ENCODE peak calls at places on chromosomes 12 and 14, in eight cellular contexts. One of them, this sample, is unnamed.

GRCh38 chr12:67928621-67929369 is 60.5 kb upstream of the IFNG-AS1 start:
- DNase-seq in transverse colon: no peak
- DNase-seq in uterus: no peak
- DNase-seq in adrenal gland: no peak
- DNase-seq in A549: no peak
- DNase-seq in breast epithelium: no peak
- DNase-seq in ovary: no peak
- DNase-seq in HCT116: no peak
- DNase-seq in this sample: no peak

GRCh38 chr14:101854366-101854765 is 92.9 kb downstream of the PPP2R5C start:
- DNase-seq in ovary: no peak
- DNase-seq in adrenal gland: no peak
- DNase-seq in breast epithelium: no peak
- DNase-seq in transverse colon: peak
- DNase-seq in HCT116: no peak
- DNase-seq in uterus: no peak
- DNase-seq in A549: no peak
- DNase-seq in this sample: no peak

GRCh38 chr14:59265808-59266207 is 77.3 kb downstream of the DAAM1 start:
- DNase-seq in ovary: no peak
- DNase-seq in transverse colon: peak
- DNase-seq in A549: no peak
- DNase-seq in uterus: no peak
- DNase-seq in breast epithelium: no peak
- DNase-seq in adrenal gland: no peak
- DNase-seq in HCT116: no peak
- DNase-seq in this sample: no peak

GRCh38 chr14:89178802-89179201 is 238.2 kb downstream of the FOXN3 start:
- DNase-seq in uterus: no peak
- DNase-seq in breast epithelium: no peak
- DNase-seq in HCT116: no peak
- DNase-seq in transverse colon: no peak
- DNase-seq in A549: no peak
- DNase-seq in ovary: no peak
- DNase-seq in adrenal gland: no peak
- DNase-seq in this sample: no peak

GRCh38 chr12:104475269-104475668 is 18.5 kb downstream of the CHST11 start:
- DNase-seq in ovary: no peak
- DNase-seq in breast epithelium: no peak
- DNase-seq in uterus: no peak
- DNase-seq in A549: no peak
- DNase-seq in transverse colon: no peak
- DNase-seq in adrenal gland: no peak
- DNase-seq in HCT116: no peak
- DNase-seq in this sample: no peak

GRCh38 chr14:82313889-82314288 is 780.2 kb upstream of the SEL1L start:
- DNase-seq in transverse colon: no peak
- DNase-seq in HCT116: no peak
- DNase-seq in uterus: no peak
- DNase-seq in ovary: no peak
- DNase-seq in A549: no peak
- DNase-seq in adrenal gland: no peak
- DNase-seq in breast epithelium: no peak
- DNase-seq in this sample: no peak

GRCh38 chr14:100246809-100247428 is 8.0 kb downstream of the YY1 start:
- DNase-seq in breast epithelium: no peak
- DNase-seq in ovary: no peak
- DNase-seq in uterus: no peak
- DNase-seq in A549: peak
- DNase-seq in adrenal gland: no peak
- DNase-seq in transverse colon: no peak
- DNase-seq in HCT116: peak
- DNase-seq in this sample: peak

GRCh38 chr12:25376392-25376791 is 125.7 kb upstream of the KRAS start:
- DNase-seq in A549: no peak
- DNase-seq in adrenal gland: no peak
- DNase-seq in ovary: no peak
- DNase-seq in breast epithelium: no peak
- DNase-seq in uterus: no peak
- DNase-seq in transverse colon: no peak
- DNase-seq in HCT116: no peak
- DNase-seq in this sample: no peak

GRCh38 chr14:89078021-89078676 is 253.7 kb downstream of the TTC8 start:
- DNase-seq in A549: no peak
- DNase-seq in HCT116: no peak
- DNase-seq in ovary: no peak
- DNase-seq in adrenal gland: no peak
- DNase-seq in breast epithelium: no peak
- DNase-seq in uterus: no peak
- DNase-seq in transverse colon: no peak
- DNase-seq in this sample: no peak

GRCh38 chr12:27822076-27822712 is 42.2 kb upstream of the MANSC4 start:
- DNase-seq in transverse colon: no peak
- DNase-seq in breast epithelium: no peak
- DNase-seq in uterus: no peak
- DNase-seq in adrenal gland: no peak
- DNase-seq in A549: no peak
- DNase-seq in HCT116: peak
- DNase-seq in ovary: no peak
- DNase-seq in this sample: peak

GRCh38 chr14:56805992-56806737 is 4.1 kb downstream of the OTX2 start:
- DNase-seq in transverse colon: no peak
- DNase-seq in uterus: no peak
- DNase-seq in ovary: no peak
- DNase-seq in adrenal gland: no peak
- DNase-seq in breast epithelium: no peak
- DNase-seq in HCT116: no peak
- DNase-seq in A549: no peak
- DNase-seq in this sample: no peak

GRCh38 chr14:97706814-97707213 is 909.6 kb downstream of the VRK1 start:
- DNase-seq in A549: no peak
- DNase-seq in uterus: no peak
- DNase-seq in adrenal gland: no peak
- DNase-seq in transverse colon: no peak
- DNase-seq in ovary: no peak
- DNase-seq in breast epithelium: no peak
- DNase-seq in HCT116: no peak
- DNase-seq in this sample: no peak

GRCh38 chr12:52813885-52814709 is at the start of gene KRT4:
- DNase-seq in HCT116: no peak
- DNase-seq in breast epithelium: no peak
- DNase-seq in ovary: no peak
- DNase-seq in transverse colon: no peak
- DNase-seq in uterus: no peak
- DNase-seq in A549: no peak
- DNase-seq in adrenal gland: no peak
- DNase-seq in this sample: no peak

GRCh38 chr12:13940466-13940865 is 40.9 kb downstream of the GRIN2B start:
- DNase-seq in adrenal gland: no peak
- DNase-seq in HCT116: no peak
- DNase-seq in A549: no peak
- DNase-seq in transverse colon: no peak
- DNase-seq in ovary: no peak
- DNase-seq in breast epithelium: no peak
- DNase-seq in uterus: no peak
- DNase-seq in this sample: no peak

GRCh38 chr14:100644383-100644782 is 57.2 kb upstream of the BEGAIN start:
- DNase-seq in breast epithelium: no peak
- DNase-seq in ovary: no peak
- DNase-seq in A549: no peak
- DNase-seq in HCT116: no peak
- DNase-seq in uterus: no peak
- DNase-seq in adrenal gland: no peak
- DNase-seq in transverse colon: no peak
- DNase-seq in this sample: no peak

GRCh38 chr12:107490000-107490399 is 195.6 kb upstream of the PWP1 start:
- DNase-seq in uterus: no peak
- DNase-seq in A549: no peak
- DNase-seq in ovary: no peak
- DNase-seq in HCT116: no peak
- DNase-seq in transverse colon: no peak
- DNase-seq in breast epithelium: no peak
- DNase-seq in adrenal gland: no peak
- DNase-seq in this sample: no peak

GRCh38 chr12:118513554-118513953 is 137.2 kb downstream of the SUDS3 start:
- DNase-seq in HCT116: no peak
- DNase-seq in A549: no peak
- DNase-seq in breast epithelium: no peak
- DNase-seq in ovary: no peak
- DNase-seq in uterus: no peak
- DNase-seq in adrenal gland: no peak
- DNase-seq in transverse colon: no peak
- DNase-seq in this sample: no peak

GRCh38 chr12:56159482-56160105 is 1.4 kb downstream of the MYL6 start:
- DNase-seq in breast epithelium: no peak
- DNase-seq in adrenal gland: no peak
- DNase-seq in A549: no peak
- DNase-seq in uterus: no peak
- DNase-seq in HCT116: no peak
- DNase-seq in ovary: no peak
- DNase-seq in transverse colon: no peak
- DNase-seq in this sample: no peak
- TF ChIP-seq POLR2A in breast epithelium: no peak
- TF ChIP-seq POLR2A in adrenal gland: no peak
- TF ChIP-seq POLR2A in A549: no peak
- TF ChIP-seq POLR2A in uterus: no peak
- TF ChIP-seq POLR2A in HCT116: no peak
- TF ChIP-seq POLR2A in ovary: no peak
- TF ChIP-seq POLR2A in transverse colon: no peak
- TF ChIP-seq POLR2A in this sample: no peak

DNA sequence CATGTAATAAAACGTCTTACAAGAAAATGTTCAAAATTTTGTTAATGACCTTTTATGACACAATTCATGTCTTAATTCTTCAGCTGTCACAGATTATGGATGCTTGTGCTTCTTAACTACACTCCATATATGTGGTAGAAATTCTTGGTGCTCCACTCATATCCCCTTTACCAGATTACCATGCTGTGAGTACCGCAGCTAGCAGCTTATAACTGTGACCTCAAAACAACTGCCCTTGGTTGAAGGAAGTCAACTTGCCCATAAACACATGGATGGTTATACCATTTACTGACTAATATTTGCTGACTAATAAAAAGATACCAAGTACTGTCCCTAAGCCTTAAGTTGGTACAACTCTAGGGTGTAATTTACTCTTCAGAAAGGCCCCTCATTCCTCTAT is 152.5 kb downstream of the SLC6A15 start:
- DNase-seq in A549: no peak
- DNase-seq in HCT116: no peak
- DNase-seq in ovary: no peak
- DNase-seq in transverse colon: no peak
- DNase-seq in uterus: no peak
- DNase-seq in adrenal gland: no peak
- DNase-seq in breast epithelium: no peak
- DNase-seq in this sample: no peak
- TF ChIP-seq POLR2A in A549: no peak
- TF ChIP-seq POLR2A in HCT116: no peak
- TF ChIP-seq POLR2A in ovary: no peak
- TF ChIP-seq POLR2A in transverse colon: no peak
- TF ChIP-seq POLR2A in uterus: no peak
- TF ChIP-seq POLR2A in adrenal gland: no peak
- TF ChIP-seq POLR2A in breast epithelium: no peak
- TF ChIP-seq POLR2A in this sample: no peak

GRCh38 chr12:22046090-22046967 is at the start of gene CMAS:
- DNase-seq in HCT116: peak
- DNase-seq in uterus: peak
- DNase-seq in adrenal gland: peak
- DNase-seq in breast epithelium: peak
- DNase-seq in ovary: peak
- DNase-seq in transverse colon: peak
- DNase-seq in A549: peak
- DNase-seq in this sample: peak
- TF ChIP-seq POLR2A in HCT116: peak
- TF ChIP-seq POLR2A in uterus: peak
- TF ChIP-seq POLR2A in adrenal gland: peak
- TF ChIP-seq POLR2A in breast epithelium: peak
- TF ChIP-seq POLR2A in ovary: peak
- TF ChIP-seq POLR2A in transverse colon: peak
- TF ChIP-seq POLR2A in A549: peak
- TF ChIP-seq POLR2A in this sample: peak

DNA sequence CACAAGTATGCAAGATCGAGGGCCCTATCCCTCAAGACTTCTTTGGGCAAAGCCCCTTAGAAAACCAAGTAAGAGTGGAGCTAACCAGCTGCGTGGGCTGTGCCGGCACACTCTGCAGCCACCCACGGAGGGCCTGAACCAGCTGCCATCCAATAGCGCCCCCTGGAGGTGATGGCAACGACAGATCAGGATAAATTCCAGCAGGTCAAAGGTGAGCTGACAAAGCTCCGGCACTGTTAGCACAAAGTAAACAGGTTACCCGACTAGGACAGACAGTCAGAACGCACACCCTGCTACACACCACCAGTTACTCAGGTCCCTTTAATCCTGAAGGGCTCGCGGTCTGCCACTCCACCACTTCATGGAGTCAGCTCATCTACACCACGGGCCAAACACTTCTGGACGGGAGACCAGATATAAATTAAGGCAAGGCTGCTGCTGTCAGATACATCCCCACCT is 4.9 kb downstream of the ZBTB39 start:
- DNase-seq in breast epithelium: peak
- DNase-seq in adrenal gland: peak
- DNase-seq in uterus: peak
- DNase-seq in A549: peak
- DNase-seq in HCT116: peak
- DNase-seq in ovary: peak
- DNase-seq in transverse colon: peak
- DNase-seq in this sample: peak
- TF ChIP-seq POLR2A in breast epithelium: no peak
- TF ChIP-seq POLR2A in adrenal gland: no peak
- TF ChIP-seq POLR2A in uterus: no peak
- TF ChIP-seq POLR2A in A549: no peak
- TF ChIP-seq POLR2A in HCT116: no peak
- TF ChIP-seq POLR2A in ovary: no peak
- TF ChIP-seq POLR2A in transverse colon: no peak
- TF ChIP-seq POLR2A in this sample: no peak

DNA sequence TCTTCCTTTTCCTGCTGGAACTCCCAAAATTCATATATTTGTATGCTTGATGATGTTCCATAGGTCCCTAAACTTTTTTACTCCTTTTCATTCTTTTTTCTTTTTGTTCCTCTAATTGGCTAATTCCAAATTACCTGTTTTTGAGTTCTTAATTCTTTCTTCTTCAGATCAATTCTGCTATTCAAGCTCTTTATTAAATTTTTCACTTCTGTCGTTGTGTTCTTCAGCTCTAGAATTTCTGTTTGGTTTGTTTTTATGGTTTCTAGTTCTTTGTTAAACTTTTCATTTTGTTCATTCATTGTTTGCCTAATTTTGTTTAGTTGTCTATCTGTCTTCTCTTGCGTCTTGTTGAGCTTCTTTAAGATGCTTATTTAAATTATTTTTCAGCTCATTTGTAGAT is 154.8 kb downstream of the TPH2 start:
- DNase-seq in breast epithelium: no peak
- DNase-seq in adrenal gland: no peak
- DNase-seq in HCT116: no peak
- DNase-seq in transverse colon: no peak
- DNase-seq in ovary: no peak
- DNase-seq in A549: no peak
- DNase-seq in uterus: no peak
- DNase-seq in this sample: no peak
- TF ChIP-seq POLR2A in breast epithelium: no peak
- TF ChIP-seq POLR2A in adrenal gland: no peak
- TF ChIP-seq POLR2A in HCT116: no peak
- TF ChIP-seq POLR2A in transverse colon: no peak
- TF ChIP-seq POLR2A in ovary: no peak
- TF ChIP-seq POLR2A in A549: no peak
- TF ChIP-seq POLR2A in uterus: no peak
- TF ChIP-seq POLR2A in this sample: no peak

This sample was measured in H54.